ENCODE peak calls at places on chromosome 11, in four cellular contexts. I is mucosa of descending colon, S is testis, V is right cardiac atrium. R is an unnamed sample.

GRCh38 chr11:17897495-17897894 is 115.4 kb downstream of the SERGEF start:
- DNase-seq in I (no peak), S (no peak), V (no peak), R (no peak)

GRCh38 chr11:95576149-95576851 is 213.3 kb downstream of the FAM76B start:
- DNase-seq in I (no peak), S (no peak), V (no peak), R (no peak)

GRCh38 chr11:91396243-91397133 is 828.1 kb upstream of the FAT3 start:
- DNase-seq in I (no peak), S (no peak), V (no peak), R (no peak)

GRCh38 chr11:124754309-124754708 is 2.3 kb upstream of the VSIG2 start:
- DNase-seq in I (no peak), S (no peak), V (no peak), R (no peak)

GRCh38 chr11:77690649-77691048 is 53.1 kb upstream of the CLNS1A start:
- DNase-seq in I (no peak), S (no peak), V (no peak), R (no peak)

GRCh38 chr11:40295466-40295865 is 1164.0 kb downstream of the LRRC4C start:
- DNase-seq in I (no peak), S (no peak), V (no peak), R (no peak)

GRCh38 chr11:64545605-64546004 is 45.4 kb upstream of the SLC22A12 start:
- DNase-seq in I (no peak), S (no peak), V (no peak), R (no peak)

GRCh38 chr11:444397-445144 is 2.8 kb upstream of the ANO9 start:
- DNase-seq in I (peak; percentile 83), S (peak; percentile 41), V (peak; percentile 48), R (no peak)

GRCh38 chr11:124278261-124278660 is 22.1 kb downstream of the OR8G5 start:
- DNase-seq in I (no peak), S (no peak), V (no peak), R (no peak)

GRCh38 chr11:60954421-60954820 is 2.4 kb upstream of the SLC15A3 start:
- DNase-seq in I (no peak), S (no peak), V (no peak), R (no peak)

GRCh38 chr11:96228472-96228871 is 114.5 kb downstream of the MAML2 start:
- DNase-seq in I (no peak), S (peak; percentile 71), V (peak; percentile 79), R (peak; percentile 28)

GRCh38 chr11:78834886-78835285 is 260.2 kb upstream of the NARS2 start:
- DNase-seq in I (no peak), S (no peak), V (no peak), R (no peak)

GRCh38 chr11:11977206-11977938 is 31.1 kb downstream of the DKK3 start:
- DNase-seq in I (no peak), S (peak; percentile 78), V (peak; percentile 81), R (no peak)

GRCh38 chr11:227824-228223 is 8.3 kb downstream of the SIRT3 start:
- DNase-seq in I (no peak), S (no peak), V (no peak), R (no peak)

GRCh38 chr11:10032991-10033390 is 261.0 kb downstream of the SBF2 start:
- DNase-seq in I (no peak), S (no peak), V (no peak), R (no peak)

GRCh38 chr11:75524576-75525432 is 937 bp downstream of the GDPD5 start:
- DNase-seq in I (peak; percentile 58), S (no peak), V (no peak), R (no peak)

GRCh38 chr11:1197431-1197885 is 25.4 kb upstream of the MUC5B start:
- DNase-seq in I (peak; percentile 23), S (no peak), V (no peak), R (no peak)

GRCh38 chr11:14125529-14125928 is 163.0 kb downstream of the SPON1 start:
- DNase-seq in I (no peak), S (no peak), V (no peak), R (no peak)

GRCh38 chr11:74679513-74679865 is 51.7 kb downstream of the CHRDL2 start:
- DNase-seq in I (no peak), S (peak; percentile 2), V (no peak), R (no peak)

GRCh38 chr11:118275184-118275583 is 11.1 kb upstream of the MPZL2 start:
- DNase-seq in I (no peak), S (no peak), V (no peak), R (no peak)

GRCh38 chr11:26930518-26931247 is 63.2 kb upstream of the FIBIN start:
- DNase-seq in I (no peak), S (no peak), V (no peak), R (no peak)

GRCh38 chr11:127994736-127995135 is 592.6 kb downstream of the ETS1 start:
- DNase-seq in I (no peak), S (no peak), V (no peak), R (no peak)

GRCh38 chr11:44944181-44944852 is 6.4 kb downstream of the TP53I11 start:
- DNase-seq in I (no peak), S (no peak), V (no peak), R (no peak)
- H3K4me1 ChIP-seq in I (peaks cover 28% of the 10 kb centered on the region), S (peaks cover 3% of the 10 kb centered on the region), V (peaks cover 29% of the 10 kb centered on the region), R (no peaks in the 10 kb centered on the region)

GRCh38 chr11:66343176-66343575 is 1.7 kb downstream of the BRMS1 start:
- DNase-seq in I (no peak), S (no peak), V (no peak), R (no peak)
- H3K4me3 ChIP-seq in I (no peak overlapping the region), S (no peak overlapping the region), V (no peak overlapping the region), R (no peak overlapping the region)

DNA sequence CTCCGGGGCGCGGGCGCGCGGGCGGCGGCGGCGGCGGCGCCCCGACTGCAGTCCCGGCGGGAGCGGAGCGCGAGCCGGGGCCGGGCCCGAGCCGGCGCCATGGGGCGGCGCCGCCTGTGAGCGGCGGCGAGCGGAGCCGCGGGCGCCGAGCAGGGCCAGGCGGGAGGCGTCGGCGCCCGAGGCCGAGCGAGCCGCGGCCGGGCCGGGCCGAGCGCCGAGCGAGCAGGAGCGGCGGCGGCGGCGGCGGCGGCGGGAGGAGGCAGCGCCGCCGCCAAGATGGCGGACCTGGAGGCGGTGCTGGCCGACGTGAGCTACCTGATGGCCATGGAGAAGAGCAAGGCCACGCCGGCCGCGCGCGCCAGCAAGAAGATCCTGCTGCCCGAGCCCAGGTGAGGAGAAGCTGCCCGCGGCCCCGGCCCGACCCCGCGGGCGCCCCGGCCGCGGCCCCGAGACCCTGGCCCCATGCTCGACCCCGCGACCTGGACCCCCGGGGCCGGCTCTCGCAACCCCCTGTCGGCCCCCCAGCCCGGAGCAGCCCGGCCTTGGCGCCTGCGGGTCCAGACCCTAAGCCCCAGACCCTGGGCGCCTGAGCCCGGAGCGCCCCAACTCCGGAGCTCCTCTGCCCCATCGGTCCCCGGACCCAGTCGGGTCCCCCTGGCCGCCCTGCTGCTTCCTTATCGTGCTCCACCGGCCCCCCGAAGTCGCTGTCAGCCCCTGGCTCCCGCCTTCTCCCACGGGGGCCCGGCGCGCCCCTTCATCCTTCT is at the start of gene GRK2:
- DNase-seq in I (peak; percentile 71), S (no peak), V (peak; percentile 47), R (peak; percentile 58)
- H3K4me1 ChIP-seq in I (peaks cover 60% of the 10 kb centered on the region), S (peaks cover 53% of the 10 kb centered on the region), V (peaks cover 15% of the 10 kb centered on the region), R (peaks cover 34% of the 10 kb centered on the region)

GRCh38 chr11:88508558-88508807 is 170.9 kb upstream of the CTSC start:
- DNase-seq in I (peak; percentile 23), S (no peak), V (no peak), R (no peak)

GRCh38 chr11:88508808-88509581 is 171.5 kb upstream of the CTSC start:
- DNase-seq in I (peak; percentile 45), S (peak; percentile 34), V (peak; percentile 39), R (peak; percentile 9)

DNA sequence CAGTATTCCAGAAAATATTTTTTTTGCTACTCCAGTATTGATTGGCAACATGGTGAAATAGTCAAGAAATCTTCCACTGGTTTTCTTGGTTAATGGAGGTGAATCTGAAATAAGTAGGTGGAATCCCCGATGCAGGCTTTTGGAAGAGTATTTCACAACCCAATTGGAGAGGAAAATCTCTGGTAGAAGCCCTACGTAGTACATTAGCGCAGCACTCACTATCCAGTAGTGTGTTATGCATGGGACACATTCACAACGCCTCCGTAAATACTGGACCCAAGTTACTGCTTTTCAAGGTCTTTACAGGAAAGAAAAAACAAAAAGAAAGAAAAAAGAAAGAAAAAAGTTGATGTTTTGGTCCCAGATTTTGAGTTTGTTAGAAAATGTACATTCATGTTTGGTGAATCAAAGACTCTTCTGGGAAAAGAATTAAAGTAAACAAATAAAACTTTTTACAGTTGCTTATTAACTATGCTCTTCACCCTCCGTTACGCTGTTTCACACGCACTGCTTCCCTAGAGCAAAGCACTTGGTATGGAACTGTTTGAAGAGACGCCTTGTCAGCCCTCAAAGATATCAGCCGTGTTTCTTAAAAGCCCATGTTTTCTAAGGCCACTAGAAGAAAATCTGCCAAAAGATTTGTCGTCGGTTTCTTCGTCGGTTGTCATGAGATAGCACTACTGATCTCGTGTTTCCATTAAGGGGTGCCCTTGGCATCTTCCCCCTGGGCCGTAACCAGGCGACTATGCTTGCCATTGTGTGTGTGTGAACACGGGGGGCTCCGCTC is 170.4 kb upstream of the CTSC start:
- DNase-seq in I (no peak), S (no peak), V (no peak), R (no peak)
- H3K4me3 ChIP-seq in I (no peak overlapping the region), S (peak overlapping the region; percentile 45), V (no peak overlapping the region), R (no peak overlapping the region)

R was measured in BE2C.